ENCODE peak calls at places on chromosomes 3 and 15, in ten cellular contexts. U is NCI-H1105; N is activated T-helper 9 cell treated with anti-CD3 and anti-CD28 coated beads, Interleukin-2, amount 50 U/mL, for 16 hours; C is nucleus accumbens; G is heart left ventricle; S is T-helper 9 cell; H is AG08396; K is activated CD4-positive, alpha-beta T cell treated with anti-CD3 and anti-CD28 coated beads, Interleukin-2, amount 50 U/mL, for 24 hours; D is NCI-H345; B is HT-29. Y is an unnamed sample.

GRCh38 chr3:194574639-194575483 is 58.4 kb downstream of the TMEM44 start:
- DNase-seq in S (no peak), N (no peak), B (no peak), D (no peak), U (no peak), G (peak; percentile 44), H (no peak), C (no peak), K (no peak), Y (peak; percentile 84)

GRCh38 chr3:153291052-153291689 is 129.1 kb downstream of the RAP2B start:
- DNase-seq in G (no peak), N (no peak), D (no peak), S (no peak), B (peak; percentile 65), C (no peak), U (peak; percentile 13), H (no peak), K (no peak), Y (no peak)

GRCh38 chr3:147521646-147522045 is 112.5 kb downstream of the ZIC1 start:
- DNase-seq in K (no peak), H (peak; percentile 3), G (no peak), S (no peak), C (no peak), N (no peak), U (no peak), D (no peak), B (no peak), Y (no peak)

GRCh38 chr3:114496021-114496434 is 202.2 kb downstream of the TIGIT start:
- DNase-seq in C (no peak), U (no peak), H (peak; percentile 27), K (no peak), G (peak; percentile 77), B (no peak), N (no peak), D (no peak), S (no peak), Y (peak; percentile 65)

GRCh38 chr3:131217296-131217741 is 164.3 kb upstream of the NUDT16 start:
- DNase-seq in D (no peak), S (no peak), H (no peak), C (no peak), B (no peak), U (no peak), N (no peak), G (peak; percentile 29), K (no peak), Y (peak; percentile 56)

GRCh38 chr15:81398910-81399551 is 25.0 kb upstream of the TMC3 start:
- DNase-seq in G (no peak), B (no peak), S (no peak), D (no peak), U (no peak), H (no peak), N (no peak), C (no peak), K (no peak), Y (no peak)

GRCh38 chr15:75502360-75502759 is 50.9 kb upstream of the SIN3A start:
- DNase-seq in G (no peak), K (no peak), U (no peak), S (no peak), H (no peak), D (no peak), B (no peak), N (no peak), C (no peak), Y (no peak)

GRCh38 chr3:143298886-143299535 is 179.4 kb downstream of the CHST2 start:
- DNase-seq in N (no peak), G (no peak), S (no peak), D (no peak), B (no peak), K (no peak), U (no peak), H (no peak), C (no peak), Y (no peak)

GRCh38 chr15:99485992-99486370 is 79.8 kb upstream of the MEF2A start:
- DNase-seq in K (no peak), B (peak; percentile 9), S (no peak), G (no peak), H (no peak), N (no peak), C (no peak), U (no peak), D (no peak), Y (no peak)

GRCh38 chr3:146334151-146334550 is 83.2 kb upstream of the PLSCR4 start:
- DNase-seq in U (no peak), G (no peak), D (no peak), S (no peak), K (no peak), N (no peak), B (peak; percentile 60), C (no peak), H (no peak), Y (no peak)

GRCh38 chr3:61733000-61733399 is 171.6 kb downstream of the PTPRG start:
- DNase-seq in B (no peak), H (no peak), C (no peak), K (no peak), S (no peak), U (no peak), D (no peak), N (no peak), G (no peak), Y (no peak)

GRCh38 chr3:11770105-11770476 is 76.6 kb downstream of the TAMM41 start:
- DNase-seq in H (no peak), U (no peak), K (no peak), B (no peak), N (no peak), S (no peak), G (no peak), D (peak; percentile 4), C (no peak), Y (no peak)

GRCh38 chr15:65535192-65535591 is 4.9 kb downstream of the HACD3 start:
- DNase-seq in S (no peak), U (no peak), D (no peak), N (no peak), G (no peak), H (no peak), C (no peak), B (no peak), K (no peak), Y (no peak)

GRCh38 chr3:57673158-57673557 is 19.7 kb downstream of the DENND6A start:
- DNase-seq in H (no peak), B (no peak), D (no peak), S (no peak), G (no peak), C (no peak), N (no peak), K (no peak), U (no peak), Y (no peak)

GRCh38 chr15:23532019-23532418 is 33.5 kb upstream of the MKRN3 start:
- DNase-seq in C (no peak), N (no peak), U (no peak), D (no peak), H (no peak), G (no peak), S (no peak), K (no peak), B (no peak), Y (no peak)

GRCh38 chr3:13069495-13069894 is 3.7 kb downstream of the IQSEC1 start:
- DNase-seq in B (no peak), H (no peak), N (no peak), U (no peak), S (peak; percentile 12), K (peak; percentile 9), G (no peak), C (no peak), D (peak; percentile 15), Y (no peak)

GRCh38 chr3:29789686-29790085 is 508.8 kb downstream of the RBMS3 start:
- DNase-seq in B (no peak), D (no peak), S (no peak), U (no peak), H (no peak), K (no peak), C (no peak), G (no peak), N (no peak), Y (no peak)

Y was measured in RCC 7860.